ENCODE peak calls at places on chromosomes 16 and 17, in nine cellular contexts. P is right lobe of liver, H is lung, W is neural progenitor cell, Q is stomach, E is tibial nerve, X is choroid plexus epithelial cell, K is transverse colon, A is uterus. F is an unnamed sample.

GRCh38 chr16:74297296-74297665 is 667 bp downstream of the PSMD7 start:
- DNase-seq in K (peak; percentile 18), W (peak; percentile 25), P (no peak), X (peak; percentile 46), Q (no peak), H (no peak), A (peak; percentile 24), E (no peak), F (no peak)

GRCh38 chr16:58716468-58716867 is 17.6 kb downstream of the GOT2 start:
- DNase-seq in W (no peak), A (no peak), X (no peak), H (no peak), E (no peak), P (no peak), K (no peak), Q (no peak), F (no peak)

GRCh38 chr16:25257504-25257955 is at the start of gene ZKSCAN2:
- DNase-seq in H (peak; percentile 88), E (peak; percentile 81), A (peak; percentile 83), X (peak; percentile 92), K (peak; percentile 95), Q (peak; percentile 92), P (peak; percentile 95), W (peak; percentile 95), F (peak; percentile 82)

GRCh38 chr17:67244621-67245072 is 349 bp downstream of the HELZ start:
- DNase-seq in P (peak; percentile 69), H (no peak), E (no peak), A (no peak), W (no peak), X (no peak), K (peak; percentile 19), Q (no peak), F (no peak)

GRCh38 chr17:8825802-8826201 is 26.6 kb upstream of the MFSD6L start:
- DNase-seq in A (no peak), P (no peak), E (no peak), K (no peak), X (no peak), Q (no peak), H (no peak), W (no peak), F (no peak)

GRCh38 chr17:10121971-10122707 is 76.3 kb downstream of the GAS7 start:
- DNase-seq in X (no peak), A (peak; percentile 53), H (no peak), E (peak; percentile 27), P (peak; percentile 30), W (no peak), K (no peak), Q (no peak), F (no peak)

GRCh38 chr16:70331588-70332358 is 14.9 kb upstream of the DDX19A start:
- DNase-seq in A (no peak), W (peak; percentile 18), H (no peak), X (peak; percentile 20), E (no peak), Q (no peak), P (no peak), K (no peak), F (no peak)

GRCh38 chr17:19331134-19331533 is 31.4 kb downstream of the B9D1 start:
- DNase-seq in E (no peak), X (peak; percentile 91), A (no peak), K (no peak), Q (peak; percentile 22), H (no peak), W (no peak), P (no peak), F (no peak)

GRCh38 chr16:48619547-48619946 is 9.6 kb upstream of the N4BP1 start:
- DNase-seq in E (no peak), H (no peak), K (no peak), A (no peak), X (no peak), W (no peak), P (no peak), Q (no peak), F (no peak)

GRCh38 chr16:48627148-48627547 is 17.2 kb upstream of the N4BP1 start:
- DNase-seq in K (no peak), X (no peak), E (no peak), H (no peak), P (no peak), Q (no peak), W (no peak), A (no peak), F (no peak)

GRCh38 chr16:48620445-48620844 is 10.5 kb upstream of the N4BP1 start:
- DNase-seq in A (no peak), W (no peak), E (no peak), Q (peak; percentile 3), K (no peak), P (no peak), X (no peak), H (no peak), F (no peak)

GRCh38 chr16:48623304-48624016 is 13.5 kb upstream of the N4BP1 start:
- DNase-seq in X (peak; percentile 84), P (peak; percentile 94), W (peak; percentile 87), E (peak; percentile 70), A (peak; percentile 65), Q (peak; percentile 88), H (peak; percentile 84), K (peak; percentile 88), F (no peak)

DNA sequence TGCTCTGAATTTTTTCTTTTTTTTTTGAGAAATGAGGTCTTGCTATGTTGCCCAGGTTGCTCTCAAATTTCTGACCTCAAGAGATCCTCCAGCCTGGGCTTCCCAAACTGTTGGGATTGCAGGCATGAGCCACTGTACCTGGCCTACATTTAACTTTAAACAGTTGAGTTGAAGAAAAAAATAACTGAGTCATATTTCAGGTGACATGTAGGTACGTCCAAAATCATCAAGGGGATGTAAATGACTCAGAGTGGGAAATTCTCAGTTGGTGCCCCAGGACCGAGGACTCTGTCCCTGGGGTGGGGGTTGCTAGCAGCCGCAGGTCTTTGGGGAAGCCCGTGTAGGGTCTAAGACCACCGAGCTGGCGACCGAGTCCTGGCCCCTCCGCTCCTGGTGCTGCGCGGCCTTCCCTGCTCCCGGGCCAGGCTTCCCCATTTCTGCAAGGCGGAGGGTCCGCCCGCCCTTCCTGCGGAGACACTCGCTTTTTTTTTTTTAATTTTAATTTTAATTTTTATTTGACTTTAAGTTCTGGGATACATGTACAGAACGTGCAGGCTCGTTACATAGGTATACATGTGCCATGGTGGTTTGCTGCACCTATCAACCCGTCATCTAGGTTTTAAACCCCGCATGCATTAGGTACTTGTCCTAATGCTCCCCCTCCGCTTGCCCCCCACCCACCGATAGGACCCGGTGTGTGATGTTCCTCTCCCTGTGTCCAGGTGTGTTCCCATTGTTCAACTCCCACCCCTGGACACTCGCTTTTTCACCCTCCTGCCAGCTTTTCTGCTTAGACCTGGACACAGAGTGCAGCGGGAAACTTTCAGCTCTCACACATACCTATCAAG is 12.7 kb upstream of the N4BP1 start:
- DNase-seq in K (no peak), X (no peak), Q (peak; percentile 17), P (no peak), H (no peak), W (no peak), E (no peak), A (no peak), F (no peak)
- H3K4me3 ChIP-seq in K (peak overlapping the region; percentile 29), X (peak overlapping the region; percentile 42), Q (peak overlapping the region; percentile 47), P (peak overlapping the region; percentile 62), H (no peak overlapping the region), W (peak overlapping the region; percentile 37), E (peak overlapping the region; percentile 40), A (no peak overlapping the region), F (peak overlapping the region; percentile 48)

DNA sequence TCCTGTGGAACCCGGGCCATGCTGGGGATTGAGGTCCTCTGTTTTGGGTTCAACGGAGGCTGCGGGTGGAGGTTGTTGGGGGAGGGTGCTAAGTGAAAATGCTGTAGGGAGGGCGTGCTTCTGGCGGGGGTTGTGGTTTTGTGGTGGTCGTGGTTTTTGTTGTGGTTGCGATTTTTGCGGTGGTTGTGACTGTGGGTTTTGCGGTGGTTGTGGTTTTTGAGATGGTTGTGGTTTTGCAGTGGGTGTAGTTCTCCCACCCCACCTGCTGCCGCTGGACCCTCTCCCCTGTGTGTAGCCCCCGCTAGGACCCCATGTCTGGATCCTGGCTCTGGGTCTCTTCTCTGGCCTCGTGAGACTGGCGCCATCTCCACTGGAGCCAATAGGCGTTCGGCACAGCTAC is 4.9 kb upstream of the SSTR5 start:
- DNase-seq in H (no peak), X (no peak), Q (no peak), P (no peak), W (no peak), E (no peak), K (no peak), A (no peak), F (no peak)
- H3K4me3 ChIP-seq in H (no peak overlapping the region), X (no peak overlapping the region), Q (no peak overlapping the region), P (no peak overlapping the region), W (no peak overlapping the region), E (no peak overlapping the region), K (no peak overlapping the region), A (no peak overlapping the region), F (no peak overlapping the region)

GRCh38 chr17:50703162-50703561 is 4.6 kb downstream of the ANKRD40 start:
- DNase-seq in K (no peak), P (no peak), W (no peak), X (no peak), Q (no peak), H (no peak), A (no peak), E (no peak), F (no peak)
- H3K4me3 ChIP-seq in K (no peak overlapping the region), P (no peak overlapping the region), W (no peak overlapping the region), X (no peak overlapping the region), Q (no peak overlapping the region), H (no peak overlapping the region), A (no peak overlapping the region), E (no peak overlapping the region), F (no peak overlapping the region)

GRCh38 chr16:4693956-4694663 is 748 bp downstream of the NUDT16L1 start:
- DNase-seq in E (no peak), W (peak; percentile 37), A (peak; percentile 74), X (peak; percentile 72), P (peak; percentile 68), Q (peak; percentile 57), K (peak; percentile 56), H (no peak), F (no peak)

GRCh38 chr16:4695473-4696171 is 2.3 kb downstream of the NUDT16L1 start:
- DNase-seq in W (no peak), E (no peak), A (no peak), P (no peak), H (no peak), X (peak; percentile 8), K (no peak), Q (no peak), F (no peak)

GRCh38 chr16:4696172-4696904 is 3.0 kb downstream of the NUDT16L1 start:
- DNase-seq in E (no peak), K (no peak), Q (no peak), W (no peak), A (peak; percentile 65), H (no peak), P (no peak), X (peak; percentile 28), F (no peak)

GRCh38 chr16:4693296-4693955 is at the start of gene NUDT16L1:
- DNase-seq in W (peak; percentile 99), H (peak; percentile 95), E (peak; percentile 93), P (peak; percentile 98), A (peak; percentile 93), K (peak; percentile 97), X (peak; percentile 95), Q (peak; percentile 98), F (peak; percentile 96)

DNA sequence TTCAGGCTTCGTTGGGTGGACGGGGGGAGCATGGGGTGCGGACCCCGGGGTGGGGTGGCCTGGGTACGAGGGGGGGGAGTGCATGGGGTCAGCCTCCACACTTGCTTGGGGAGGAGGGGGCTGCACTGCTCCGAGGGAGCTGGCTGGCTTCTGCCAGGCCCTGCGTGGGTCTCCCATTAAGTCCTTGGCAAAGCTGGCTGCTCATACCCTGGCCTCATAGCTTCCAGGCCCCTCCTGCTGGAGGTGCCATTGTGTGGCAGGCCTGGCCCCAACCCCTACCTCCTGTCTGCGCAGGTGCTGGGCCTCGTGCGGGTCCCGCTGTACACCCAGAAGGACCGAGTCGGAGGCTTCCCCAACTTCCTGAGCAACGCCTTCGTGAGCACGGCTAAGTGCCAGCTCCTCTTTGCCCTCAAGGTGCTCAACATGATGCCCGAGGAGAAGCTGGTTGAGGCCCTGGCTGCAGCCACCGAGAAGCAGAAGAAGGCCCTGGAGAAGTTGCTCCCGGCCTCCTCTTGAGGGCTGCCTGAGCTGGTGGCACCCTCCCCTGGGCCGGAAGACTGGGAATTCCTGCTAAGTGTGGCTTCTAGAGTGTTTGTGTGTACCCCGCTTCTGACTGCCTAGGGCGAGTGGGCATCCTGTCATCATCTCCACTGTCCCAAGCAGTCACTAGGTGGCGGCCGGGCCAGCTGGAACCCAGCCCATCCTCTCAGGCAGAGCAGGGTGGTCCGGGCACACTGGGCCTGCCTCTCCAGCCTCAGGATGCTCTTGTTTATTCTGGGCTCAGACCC is 1.5 kb downstream of the NUDT16L1 start:
- DNase-seq in K (no peak), X (peak; percentile 8), H (no peak), P (peak; percentile 57), A (peak; percentile 45), W (no peak), E (no peak), Q (no peak), F (no peak)
- H3K4me3 ChIP-seq in K (peak overlapping the region; percentile 91), X (peak overlapping the region; percentile 96), H (no peak overlapping the region), P (peak overlapping the region; percentile 99), A (no peak overlapping the region), W (peak overlapping the region; percentile 94), E (peak overlapping the region; percentile 86), Q (peak overlapping the region; percentile 86), F (peak overlapping the region; percentile 99)